ENCODE peak calls at places on chromosomes 7 and 10, in seven cellular contexts. O, D, B, V, Q, P and L are unnamed samples.

GRCh38 chr7:518630-519428 is 817 bp downstream of the PDGFA start:
- DNase-seq in O (peak), D (peak), B (peak), V (no peak), Q (peak), P (peak), L (no peak)

GRCh38 chr10:113953505-113954272 is 90.0 kb upstream of the ADRB1 start:
- DNase-seq in O (no peak), D (no peak), B (no peak), V (no peak), Q (no peak), P (no peak), L (no peak)

GRCh38 chr10:89296227-89296648 is 5.6 kb upstream of the IFIT2 start:
- DNase-seq in O (no peak), D (no peak), B (peak), V (no peak), Q (no peak), P (no peak), L (no peak)

GRCh38 chr10:78290131-78290750 is 256.6 kb downstream of the RPS24 start:
- DNase-seq in O (no peak), D (no peak), B (no peak), V (no peak), Q (no peak), P (no peak), L (no peak)

GRCh38 chr7:53218730-53219504 is 183.5 kb downstream of the POM121L12 start:
- DNase-seq in O (no peak), D (no peak), B (no peak), V (no peak), Q (peak), P (peak), L (no peak)

GRCh38 chr7:138500892-138501291 is 40.8 kb downstream of the TRIM24 start:
- DNase-seq in O (no peak), D (no peak), B (peak), V (no peak), Q (no peak), P (no peak), L (no peak)

GRCh38 chr7:44646921-44647636 is 40.7 kb downstream of the OGDH start:
- DNase-seq in O (no peak), D (no peak), B (no peak), V (no peak), Q (no peak), P (no peak), L (no peak)

GRCh38 chr7:84274029-84274638 is 79.5 kb upstream of the SEMA3A start:
- DNase-seq in O (no peak), D (no peak), B (no peak), V (no peak), Q (no peak), P (no peak), L (no peak)

GRCh38 chr7:42967391-42967790 is 35.2 kb downstream of the MRPL32 start:
- DNase-seq in O (no peak), D (no peak), B (no peak), V (no peak), Q (no peak), P (no peak), L (no peak)

GRCh38 chr7:71488308-71488707 is 356.4 kb downstream of the GALNT17 start:
- DNase-seq in O (no peak), D (no peak), B (no peak), V (no peak), Q (no peak), P (no peak), L (no peak)

GRCh38 chr10:110327262-110327914 is 22.7 kb upstream of the SMNDC1 start:
- DNase-seq in O (no peak), D (no peak), B (no peak), V (no peak), Q (no peak), P (no peak), L (no peak)

GRCh38 chr10:32190890-32191491 is 134.8 kb upstream of the KIF5B start:
- DNase-seq in O (peak), D (peak), B (peak), V (no peak), Q (no peak), P (no peak), L (peak)

GRCh38 chr7:88759216-88759955 is at the start of gene ZNF804B:
- DNase-seq in O (no peak), D (no peak), B (no peak), V (no peak), Q (peak), P (peak), L (no peak)

GRCh38 chr10:102704915-102705314 is 9.3 kb downstream of the ARL3 start:
- DNase-seq in O (no peak), D (no peak), B (no peak), V (no peak), Q (no peak), P (no peak), L (no peak)

GRCh38 chr7:156121956-156122355 is 309.7 kb upstream of the SHH start:
- DNase-seq in O (no peak), D (no peak), B (no peak), V (no peak), Q (no peak), P (no peak), L (no peak)

GRCh38 chr7:130338233-130338632 is 6.4 kb upstream of the CPA5 start:
- DNase-seq in O (no peak), D (no peak), B (no peak), V (no peak), Q (no peak), P (no peak), L (no peak)

GRCh38 chr10:121404611-121405010 is 193.6 kb downstream of the FGFR2 start:
- DNase-seq in O (no peak), D (no peak), B (no peak), V (no peak), Q (no peak), P (no peak), L (no peak)

GRCh38 chr7:112462236-112462635 is 12.0 kb downstream of the IFRD1 start:
- DNase-seq in O (peak), D (no peak), B (peak), V (no peak), Q (no peak), P (no peak), L (peak)

GRCh38 chr7:151743481-151743983 is 133.4 kb downstream of the PRKAG2 start:
- DNase-seq in O (peak), D (no peak), B (no peak), V (no peak), Q (no peak), P (no peak), L (no peak)

GRCh38 chr7:26990268-26990667 is 105.5 kb downstream of the HOXA1 start:
- DNase-seq in O (no peak), D (no peak), B (peak), V (no peak), Q (no peak), P (no peak), L (peak)

GRCh38 chr10:49300140-49300974 is 1.4 kb downstream of the C10orf71 start:
- DNase-seq in O (no peak), D (no peak), B (no peak), V (no peak), Q (no peak), P (no peak), L (no peak)